ENCODE peak calls at places on chromosomes 11 and 22, in eight cellular contexts. U is right lobe of liver, J is pancreas, X is lower leg skin, T is cardiac fibroblast, S is psoas muscle, D is body of pancreas, K is PC-3. H is an unnamed sample.

GRCh38 chr11:12502950-12503579 is 125.7 kb downstream of the PARVA start:
- DNase-seq in U (no peak), J (no peak), X (no peak), T (peak; percentile 27), S (no peak), D (no peak), K (peak; percentile 20), H (no peak)

GRCh38 chr11:121328213-121328966 is 35.8 kb downstream of the SC5D start:
- DNase-seq in U (no peak), J (no peak), X (no peak), T (no peak), S (no peak), D (no peak), K (no peak), H (no peak)

GRCh38 chr22:35128637-35129036 is 62.7 kb downstream of the ISX start:
- DNase-seq in U (no peak), J (no peak), X (no peak), T (no peak), S (no peak), D (no peak), K (no peak), H (no peak)

GRCh38 chr11:116890193-116890592 is 52.8 kb upstream of the APOA1 start:
- DNase-seq in U (no peak), J (no peak), X (no peak), T (peak; percentile 46), S (no peak), D (no peak), K (peak; percentile 60), H (no peak)

GRCh38 chr22:50216161-50216683 is 15.4 kb downstream of the SELENOO start:
- DNase-seq in U (no peak), J (peak; percentile 64), X (no peak), T (no peak), S (no peak), D (no peak), K (no peak), H (no peak)

GRCh38 chr11:13837286-13837685 is 125.2 kb upstream of the SPON1 start:
- DNase-seq in U (no peak), J (no peak), X (no peak), T (peak; percentile 6), S (no peak), D (no peak), K (peak; percentile 94), H (no peak)

GRCh38 chr11:71247551-71248250 is 4.7 kb downstream of the SHANK2 start:
- DNase-seq in U (peak; percentile 86), J (no peak), X (peak; percentile 62), T (no peak), S (no peak), D (peak; percentile 57), K (no peak), H (no peak)

GRCh38 chr11:940496-941135 is 14.9 kb downstream of the AP2A2 start:
- DNase-seq in U (no peak), J (peak; percentile 53), X (no peak), T (no peak), S (no peak), D (no peak), K (no peak), H (no peak)

GRCh38 chr22:45262931-45263789 is 21.6 kb upstream of the UPK3A start:
- DNase-seq in U (no peak), J (no peak), X (no peak), T (no peak), S (peak; percentile 78), D (peak; percentile 38), K (no peak), H (no peak)

GRCh38 chr11:102305352-102306047 is 11.8 kb upstream of the BIRC3 start:
- DNase-seq in U (no peak), J (no peak), X (no peak), T (no peak), S (no peak), D (no peak), K (no peak), H (no peak)

GRCh38 chr11:19849947-19850593 is 137.4 kb downstream of the NAV2 start:
- DNase-seq in U (no peak), J (no peak), X (no peak), T (peak; percentile 29), S (no peak), D (no peak), K (peak; percentile 72), H (no peak)

GRCh38 chr11:71200172-71200716 is 52.1 kb downstream of the SHANK2 start:
- DNase-seq in U (no peak), J (no peak), X (no peak), T (no peak), S (no peak), D (no peak), K (peak; percentile 72), H (no peak)

GRCh38 chr22:39103431-39103830 is 6.4 kb downstream of the APOBEC3H start:
- DNase-seq in U (no peak), J (no peak), X (no peak), T (no peak), S (no peak), D (no peak), K (no peak), H (no peak)

GRCh38 chr11:108538022-108538424 is 39.8 kb upstream of the POGLUT3 start:
- DNase-seq in U (no peak), J (no peak), X (no peak), T (no peak), S (no peak), D (peak; percentile 17), K (no peak), H (no peak)
- H3K4me3 ChIP-seq in U (no peak overlapping the region), J (no peak overlapping the region), X (no peak overlapping the region), T (no peak overlapping the region), S (no peak overlapping the region), D (no peak overlapping the region), K (no peak overlapping the region), H (no peak overlapping the region)

GRCh38 chr11:68825603-68826002 is 16.1 kb downstream of the CPT1A start:
- DNase-seq in U (peak; percentile 60), J (peak; percentile 76), X (no peak), T (peak; percentile 13), S (no peak), D (peak; percentile 70), K (peak; percentile 75), H (no peak)

GRCh38 chr11:68819362-68819761 is 22.4 kb downstream of the CPT1A start:
- DNase-seq in U (no peak), J (no peak), X (no peak), T (no peak), S (no peak), D (no peak), K (no peak), H (no peak)

GRCh38 chr11:68822546-68822945 is 19.2 kb downstream of the CPT1A start:
- DNase-seq in U (no peak), J (no peak), X (no peak), T (no peak), S (no peak), D (no peak), K (no peak), H (no peak)

GRCh38 chr11:68818181-68818580 is 23.5 kb downstream of the CPT1A start:
- DNase-seq in U (no peak), J (no peak), X (no peak), T (no peak), S (no peak), D (no peak), K (no peak), H (no peak)

DNA sequence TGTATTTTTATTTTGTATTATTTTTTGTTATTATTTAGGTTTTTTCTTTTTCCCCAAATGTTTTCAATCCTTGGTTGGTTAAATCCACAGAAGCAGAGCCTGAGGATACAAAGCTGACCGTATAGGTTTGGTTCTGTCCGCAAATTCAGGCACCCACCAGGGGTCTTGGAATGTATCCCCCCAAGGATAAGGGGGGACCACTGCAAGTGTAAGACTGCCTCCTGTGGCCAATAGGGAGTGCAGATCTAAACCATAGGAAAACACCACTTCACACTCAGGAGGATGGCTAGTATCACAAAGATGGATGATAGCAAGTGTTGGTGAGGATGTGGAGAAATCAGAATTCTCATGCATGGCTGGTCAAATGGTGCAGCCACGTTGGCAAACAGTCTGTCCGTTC is 20.0 kb downstream of the CPT1A start:
- DNase-seq in U (no peak), J (no peak), X (no peak), T (no peak), S (no peak), D (no peak), K (no peak), H (no peak)
- TF ChIP-seq CTCF in U (no peak), J (no peak), X (no peak), T (no peak), S (no peak), D (no peak), K (peak; percentile 42), H (no peak)

DNA sequence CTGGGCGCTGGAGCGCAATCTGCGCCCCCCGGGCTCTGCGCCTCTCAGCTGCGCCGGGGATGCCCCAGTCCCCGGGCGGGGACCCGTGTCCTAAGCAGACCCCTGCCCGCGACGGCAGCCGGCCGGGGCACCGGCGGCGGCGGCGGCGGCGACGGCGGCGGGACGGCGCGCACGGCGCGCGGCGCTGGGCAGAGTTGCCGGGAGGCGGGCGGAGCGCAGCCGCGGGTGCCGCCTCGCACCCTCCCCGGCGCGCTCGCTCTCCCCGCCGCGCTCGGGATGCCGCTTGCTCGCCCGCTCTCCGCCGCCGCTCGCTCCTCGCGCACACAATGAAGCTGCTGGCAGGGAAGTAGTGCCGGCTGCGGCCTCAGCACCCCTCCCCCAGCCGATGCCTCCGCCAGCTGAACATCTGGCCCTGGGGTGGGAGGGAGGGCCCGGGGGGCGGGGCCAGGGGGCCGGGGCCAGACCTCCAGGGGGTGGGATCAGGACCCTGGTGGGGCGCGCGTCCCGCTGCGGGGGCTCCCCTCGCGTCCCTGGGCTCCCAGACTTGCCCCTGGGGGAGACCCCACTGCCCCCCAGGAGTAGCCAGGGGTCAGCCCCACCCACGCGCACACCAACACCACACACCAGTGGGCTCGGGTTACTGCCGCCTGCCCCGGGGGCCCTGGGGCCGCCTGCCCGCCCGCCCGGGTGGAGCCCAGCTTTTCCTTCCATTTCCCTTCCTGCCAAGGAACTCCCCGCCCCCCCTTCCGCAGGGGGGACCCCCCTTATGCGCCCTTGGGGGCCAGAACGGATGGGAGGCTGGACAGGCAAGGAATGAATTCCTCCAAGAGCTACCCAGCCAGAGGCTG is at the start of gene RCOR2:
- DNase-seq in U (no peak), J (peak; percentile 91), X (peak; percentile 94), T (peak; percentile 80), S (peak; percentile 88), D (peak; percentile 80), K (peak; percentile 68), H (no peak)
- H3K4me3 ChIP-seq in U (peak within 1 kb of the TSS; percentile 23), J (peak within 1 kb of the TSS; percentile 20), X (peak within 1 kb of the TSS; percentile 5), T (peak within 1 kb of the TSS; percentile 54), S (peak within 1 kb of the TSS; percentile 73), D (no peak within 1 kb of the TSS), K (peak within 1 kb of the TSS; percentile 66), H (peak within 1 kb of the TSS; percentile 57)

GRCh38 chr11:33258631-33259184 is 1.5 kb downstream of the HIPK3 start:
- DNase-seq in U (no peak), J (no peak), X (no peak), T (peak; percentile 71), S (no peak), D (peak; percentile 14), K (peak; percentile 38), H (no peak)

GRCh38 chr11:33256808-33257159 is 397 bp upstream of the HIPK3 start:
- DNase-seq in U (no peak), J (no peak), X (no peak), T (no peak), S (no peak), D (no peak), K (no peak), H (no peak)

GRCh38 chr11:33257897-33258630 is 883 bp downstream of the HIPK3 start:
- DNase-seq in U (peak; percentile 90), J (peak; percentile 87), X (peak; percentile 97), T (peak; percentile 92), S (peak; percentile 94), D (peak; percentile 84), K (peak; percentile 79), H (no peak)

GRCh38 chr11:33256031-33256807 is 962 bp upstream of the HIPK3 start:
- DNase-seq in U (no peak), J (no peak), X (no peak), T (no peak), S (no peak), D (no peak), K (no peak), H (no peak)

GRCh38 chr11:33257160-33257896 is at the start of gene HIPK3:
- DNase-seq in U (peak; percentile 90), J (peak; percentile 92), X (peak; percentile 95), T (peak; percentile 72), S (peak; percentile 90), D (peak; percentile 87), K (peak; percentile 80), H (no peak)
- TF ChIP-seq CTCF in U (peak; percentile 12), J (no peak), X (no peak), T (no peak), S (peak; percentile 66), D (peak; percentile 21), K (no peak), H (peak; percentile 14)